ENCODE peak calls at places on chromosome 11, in eight cellular contexts. S is HCT116; M is ELF-1; N is COR-L47; T is activated T-cell treated with anti-CD3 and anti-CD28 coated beads for 1 hour; W is CD8-positive, alpha-beta memory T cell; R is right lobe of liver; D is effector memory CD4-positive, alpha-beta T cell. Y is an unnamed sample.

GRCh38 chr11:72229336-72229924 is 4.9 kb downstream of the INPPL1 start:
- DNase-seq in T (no peak), N (no peak), R (no peak), M (no peak), S (no peak), W (no peak), D (no peak), Y (no peak)

GRCh38 chr11:11789735-11790369 is 51.9 kb upstream of the USP47 start:
- DNase-seq in R (peak), T (no peak), S (no peak), N (no peak), D (no peak), W (no peak), M (no peak), Y (no peak)

GRCh38 chr11:134164490-134165370 is 59.0 kb downstream of the NCAPD3 start:
- DNase-seq in S (no peak), W (no peak), M (no peak), R (no peak), T (no peak), N (no peak), D (no peak), Y (no peak)

GRCh38 chr11:75539459-75540022 is 13.8 kb upstream of the GDPD5 start:
- DNase-seq in R (no peak), S (no peak), M (no peak), T (no peak), N (no peak), D (no peak), W (no peak), Y (no peak)

GRCh38 chr11:34850339-34850738 is 65.8 kb downstream of the APIP start:
- DNase-seq in T (no peak), R (no peak), D (no peak), S (no peak), M (no peak), N (no peak), W (no peak), Y (no peak)

GRCh38 chr11:9089636-9090035 is 1.8 kb downstream of the SCUBE2 start:
- DNase-seq in M (no peak), T (no peak), N (no peak), W (no peak), D (no peak), R (no peak), S (no peak), Y (no peak)

GRCh38 chr11:73310076-73310475 is 2.0 kb downstream of the ARHGEF17 start:
- DNase-seq in W (no peak), R (no peak), T (no peak), M (no peak), S (no peak), N (no peak), D (no peak), Y (no peak)

GRCh38 chr11:115905331-115905730 is 401.1 kb upstream of the CADM1 start:
- DNase-seq in R (no peak), M (no peak), S (no peak), W (no peak), N (no peak), T (no peak), D (no peak), Y (no peak)

GRCh38 chr11:59849129-59849528 is 3.8 kb upstream of the CBLIF start:
- DNase-seq in T (no peak), N (no peak), S (no peak), D (no peak), R (no peak), M (no peak), W (no peak), Y (no peak)